ENCODE peak calls at places on chromosomes 16 and 17, in eight cellular contexts. V is C1 segment of cervical spinal cord; W is stimulated activated CD4-positive, alpha-beta T cell treated with anti-CD3 and anti-CD28 coated beads, Interleukin-1b, Interleukin-23, amount 100 ng/mL, for 1 hour; P is Peyer's patch; E is neural crest cell; D is GM04503; L is T-helper 17 cell; B is Ammon's horn. I is an unnamed sample.

GRCh38 chr17:18157354-18157985 is 26.2 kb upstream of the ALKBH5 start:
- DNase-seq in D (no peak), L (no peak), W (no peak), V (no peak), E (no peak), P (no peak), B (no peak), I (no peak)

GRCh38 chr17:7024402-7024785 is 1.5 kb downstream of the BCL6B start:
- DNase-seq in D (no peak), P (no peak), B (no peak), W (no peak), V (no peak), E (no peak), L (no peak), I (no peak)

GRCh38 chr16:15811416-15811777 is 45.4 kb downstream of the MYH11 start:
- DNase-seq in P (no peak), L (no peak), W (no peak), V (no peak), D (no peak), B (no peak), E (no peak), I (no peak)

GRCh38 chr16:85088570-85089214 is 23.6 kb downstream of the CIBAR2 start:
- DNase-seq in L (no peak), D (no peak), B (no peak), V (no peak), W (no peak), E (no peak), P (no peak), I (no peak)

GRCh38 chr17:61196799-61197198 is 202.8 kb upstream of the TBX2 start:
- DNase-seq in D (no peak), W (no peak), V (no peak), L (no peak), P (no peak), E (no peak), B (no peak), I (no peak)

GRCh38 chr17:49525831-49526741 is 31.0 kb downstream of the NGFR start:
- DNase-seq in E (no peak), D (no peak), B (no peak), W (no peak), P (peak), L (no peak), V (no peak), I (no peak)

GRCh38 chr16:85136213-85136704 is 24.0 kb upstream of the CIBAR2 start:
- DNase-seq in L (no peak), E (no peak), D (no peak), V (peak), P (no peak), B (peak), W (no peak), I (no peak)

GRCh38 chr17:17347234-17347955 is 44.2 kb downstream of the NT5M start:
- DNase-seq in L (no peak), D (no peak), E (no peak), P (peak), V (no peak), W (no peak), B (no peak), I (no peak)

GRCh38 chr17:19812407-19812806 is 55.3 kb downstream of the ULK2 start:
- DNase-seq in P (no peak), V (no peak), L (no peak), D (no peak), W (no peak), E (no peak), B (peak), I (no peak)

GRCh38 chr16:53482123-53482522 is 20.9 kb downstream of the AKTIP start:
- DNase-seq in V (no peak), D (no peak), L (no peak), E (no peak), B (no peak), W (no peak), P (no peak), I (no peak)

GRCh38 chr17:20989481-20989880 is 53.3 kb downstream of the USP22 start:
- DNase-seq in L (no peak), D (no peak), E (no peak), B (no peak), V (no peak), P (no peak), W (no peak), I (no peak)

GRCh38 chr17:80476877-80477646 is 655 bp upstream of the NPTX1 start:
- DNase-seq in L (no peak), D (no peak), V (no peak), B (no peak), P (no peak), E (no peak), W (no peak), I (no peak)

GRCh38 chr16:77794586-77794985 is 6.2 kb downstream of the VAT1L start:
- DNase-seq in P (no peak), B (no peak), D (peak), E (no peak), V (no peak), L (no peak), W (no peak), I (no peak)

GRCh38 chr16:87686697-87687570 is 78.9 kb downstream of the KLHDC4 start:
- DNase-seq in W (no peak), P (no peak), L (no peak), V (peak), D (no peak), B (peak), E (no peak), I (no peak)

GRCh38 chr17:43020030-43020621 is 2.1 kb downstream of the VAT1 start:
- DNase-seq in E (no peak), V (no peak), B (no peak), D (no peak), W (no peak), P (no peak), L (no peak), I (no peak)

GRCh38 chr16:65975049-65975708 is 391.3 kb upstream of the CDH5 start:
- DNase-seq in B (no peak), V (no peak), P (no peak), D (peak), E (no peak), L (no peak), W (no peak), I (no peak)

GRCh38 chr16:72921620-72922019 is 126.3 kb downstream of the ZFHX3 start:
- DNase-seq in D (no peak), L (no peak), V (peak), E (peak), P (no peak), W (no peak), B (peak), I (no peak)

GRCh38 chr16:77212736-77213541 is 13.7 kb downstream of the SYCE1L start:
- DNase-seq in W (peak), L (peak), E (peak), P (peak), D (no peak), V (peak), B (peak), I (peak)

GRCh38 chr17:48737330-48738043 is 8.9 kb upstream of the HOXB13 start:
- DNase-seq in W (no peak), E (no peak), B (no peak), D (no peak), V (no peak), L (no peak), P (no peak), I (no peak)

GRCh38 chr17:11485336-11485735 is 112.9 kb upstream of the DNAH9 start:
- DNase-seq in L (no peak), P (no peak), B (no peak), W (no peak), D (no peak), E (no peak), V (no peak), I (no peak)

GRCh38 chr17:13704333-13704732 is 102.6 kb upstream of the HS3ST3A1 start:
- DNase-seq in P (no peak), L (no peak), B (no peak), E (no peak), W (no peak), V (no peak), D (peak), I (no peak)

GRCh38 chr17:77286641-77287431 is 146.1 kb downstream of the SEC14L1 start:
- DNase-seq in V (peak), L (no peak), W (no peak), P (peak), D (peak), E (no peak), B (no peak), I (no peak)

GRCh38 chr17:62676952-62677596 is 49.6 kb downstream of the MRC2 start:
- DNase-seq in W (no peak), L (no peak), D (no peak), E (no peak), B (no peak), P (no peak), V (no peak), I (no peak)